ENCODE peak calls at places on chromosome 21, in seven cellular contexts. One of them, this sample, is unnamed.

GRCh38 chr21:14814282-14814681 is 250.5 kb downstream of the NRIP1 start:
- DNase-seq in transverse colon: no peak
- DNase-seq in amniotic stem cell: no peak
- DNase-seq in stimulated activated CD8-positive, alpha-beta memory T cell treated with anti-CD3 and anti-CD28 coated beads, Interleukin-2, amount 100 ng/mL, for 1 hour: no peak
- DNase-seq in lower lobe of right lung: no peak
- DNase-seq in activated CD8-positive, alpha-beta T cell treated with anti-CD3 and anti-CD28 coated beads for 36 hours: no peak
- DNase-seq in brain pericyte: no peak
- DNase-seq in this sample: no peak

GRCh38 chr21:46063734-46064680 is 33.9 kb upstream of the COL6A2 start:
- DNase-seq in transverse colon: no peak
- DNase-seq in amniotic stem cell: no peak
- DNase-seq in stimulated activated CD8-positive, alpha-beta memory T cell treated with anti-CD3 and anti-CD28 coated beads, Interleukin-2, amount 100 ng/mL, for 1 hour: no peak
- DNase-seq in lower lobe of right lung: peak
- DNase-seq in activated CD8-positive, alpha-beta T cell treated with anti-CD3 and anti-CD28 coated beads for 36 hours: no peak
- DNase-seq in brain pericyte: no peak
- DNase-seq in this sample: no peak

GRCh38 chr21:42505090-42505726 is 8.4 kb upstream of the SLC37A1 start:
- DNase-seq in transverse colon: no peak
- DNase-seq in amniotic stem cell: no peak
- DNase-seq in stimulated activated CD8-positive, alpha-beta memory T cell treated with anti-CD3 and anti-CD28 coated beads, Interleukin-2, amount 100 ng/mL, for 1 hour: no peak
- DNase-seq in lower lobe of right lung: no peak
- DNase-seq in activated CD8-positive, alpha-beta T cell treated with anti-CD3 and anti-CD28 coated beads for 36 hours: no peak
- DNase-seq in brain pericyte: no peak
- DNase-seq in this sample: no peak

GRCh38 chr21:16597768-16598167 is 868.0 kb downstream of the USP25 start:
- DNase-seq in transverse colon: no peak
- DNase-seq in amniotic stem cell: no peak
- DNase-seq in stimulated activated CD8-positive, alpha-beta memory T cell treated with anti-CD3 and anti-CD28 coated beads, Interleukin-2, amount 100 ng/mL, for 1 hour: no peak
- DNase-seq in lower lobe of right lung: no peak
- DNase-seq in activated CD8-positive, alpha-beta T cell treated with anti-CD3 and anti-CD28 coated beads for 36 hours: no peak
- DNase-seq in brain pericyte: no peak
- DNase-seq in this sample: no peak

GRCh38 chr21:35223480-35224156 is 174.5 kb upstream of the RUNX1 start:
- DNase-seq in transverse colon: no peak
- DNase-seq in amniotic stem cell: no peak
- DNase-seq in stimulated activated CD8-positive, alpha-beta memory T cell treated with anti-CD3 and anti-CD28 coated beads, Interleukin-2, amount 100 ng/mL, for 1 hour: no peak
- DNase-seq in lower lobe of right lung: no peak
- DNase-seq in activated CD8-positive, alpha-beta T cell treated with anti-CD3 and anti-CD28 coated beads for 36 hours: no peak
- DNase-seq in brain pericyte: no peak
- DNase-seq in this sample: no peak

GRCh38 chr21:41671212-41671762 is 95.6 kb downstream of the RIPK4 start:
- DNase-seq in transverse colon: no peak
- DNase-seq in amniotic stem cell: no peak
- DNase-seq in stimulated activated CD8-positive, alpha-beta memory T cell treated with anti-CD3 and anti-CD28 coated beads, Interleukin-2, amount 100 ng/mL, for 1 hour: no peak
- DNase-seq in lower lobe of right lung: no peak
- DNase-seq in activated CD8-positive, alpha-beta T cell treated with anti-CD3 and anti-CD28 coated beads for 36 hours: no peak
- DNase-seq in brain pericyte: no peak
- DNase-seq in this sample: no peak

GRCh38 chr21:44639331-44639655 is 2.1 kb downstream of the KRTAP10-10 start:
- DNase-seq in transverse colon: no peak
- DNase-seq in amniotic stem cell: no peak
- DNase-seq in stimulated activated CD8-positive, alpha-beta memory T cell treated with anti-CD3 and anti-CD28 coated beads, Interleukin-2, amount 100 ng/mL, for 1 hour: no peak
- DNase-seq in lower lobe of right lung: no peak
- DNase-seq in activated CD8-positive, alpha-beta T cell treated with anti-CD3 and anti-CD28 coated beads for 36 hours: no peak
- DNase-seq in brain pericyte: no peak
- DNase-seq in this sample: no peak

GRCh38 chr21:45559216-45560105 is 17.2 kb upstream of the SLC19A1 start:
- DNase-seq in transverse colon: no peak
- DNase-seq in amniotic stem cell: no peak
- DNase-seq in stimulated activated CD8-positive, alpha-beta memory T cell treated with anti-CD3 and anti-CD28 coated beads, Interleukin-2, amount 100 ng/mL, for 1 hour: no peak
- DNase-seq in lower lobe of right lung: peak
- DNase-seq in activated CD8-positive, alpha-beta T cell treated with anti-CD3 and anti-CD28 coated beads for 36 hours: no peak
- DNase-seq in brain pericyte: no peak
- DNase-seq in this sample: no peak

GRCh38 chr21:36260030-36260787 is 59.8 kb upstream of the MORC3 start:
- DNase-seq in transverse colon: peak
- DNase-seq in amniotic stem cell: peak
- DNase-seq in stimulated activated CD8-positive, alpha-beta memory T cell treated with anti-CD3 and anti-CD28 coated beads, Interleukin-2, amount 100 ng/mL, for 1 hour: no peak
- DNase-seq in lower lobe of right lung: no peak
- DNase-seq in activated CD8-positive, alpha-beta T cell treated with anti-CD3 and anti-CD28 coated beads for 36 hours: peak
- DNase-seq in brain pericyte: peak
- DNase-seq in this sample: peak

GRCh38 chr21:31363720-31364119 is 19.7 kb upstream of the TIAM1 start:
- DNase-seq in transverse colon: no peak
- DNase-seq in amniotic stem cell: no peak
- DNase-seq in stimulated activated CD8-positive, alpha-beta memory T cell treated with anti-CD3 and anti-CD28 coated beads, Interleukin-2, amount 100 ng/mL, for 1 hour: no peak
- DNase-seq in lower lobe of right lung: no peak
- DNase-seq in activated CD8-positive, alpha-beta T cell treated with anti-CD3 and anti-CD28 coated beads for 36 hours: peak
- DNase-seq in brain pericyte: no peak
- DNase-seq in this sample: no peak

GRCh38 chr21:28639742-28640141 is 352.9 kb downstream of the LTN1 start:
- DNase-seq in transverse colon: no peak
- DNase-seq in amniotic stem cell: no peak
- DNase-seq in stimulated activated CD8-positive, alpha-beta memory T cell treated with anti-CD3 and anti-CD28 coated beads, Interleukin-2, amount 100 ng/mL, for 1 hour: no peak
- DNase-seq in lower lobe of right lung: no peak
- DNase-seq in activated CD8-positive, alpha-beta T cell treated with anti-CD3 and anti-CD28 coated beads for 36 hours: no peak
- DNase-seq in brain pericyte: no peak
- DNase-seq in this sample: no peak